ENCODE peak calls at places on chromosome 14, in eight cellular contexts. Q is HCT116, M is GM23338, S is endothelial cell of umbilical vein, V is HepG2, J is H1, A is K562, O is GM12878. E is an unnamed sample.
A peak's percentile ranks its signal among the peaks of the same experiment; 100 is the strongest.

GRCh38 chr14:76125506-76125905 is 26.2 kb upstream of the GPATCH2L start:
- DNase-seq in O (no peak), M (no peak), Q (no peak), J (no peak), A (no peak), S (no peak), V (no peak), E (no peak)

GRCh38 chr14:97796511-97796910 is 999.3 kb downstream of the VRK1 start:
- DNase-seq in Q (no peak), V (no peak), S (no peak), J (no peak), M (no peak), O (no peak), A (no peak), E (no peak)

GRCh38 chr14:54653764-54654469 is 87.0 kb downstream of the SAMD4A start:
- DNase-seq in J (no peak), A (no peak), Q (no peak), S (peak; percentile 99), M (no peak), O (no peak), V (peak; percentile 85), E (no peak)

GRCh38 chr14:88848571-88848970 is 24.1 kb downstream of the TTC8 start:
- DNase-seq in J (no peak), Q (no peak), V (no peak), O (no peak), A (no peak), S (no peak), M (no peak), E (no peak)

GRCh38 chr14:37992489-37992888 is 215.2 kb upstream of the SSTR1 start:
- DNase-seq in A (no peak), J (no peak), Q (no peak), V (no peak), O (no peak), M (peak; percentile 21), S (no peak), E (no peak)

GRCh38 chr14:96772929-96773328 is 24.3 kb upstream of the VRK1 start:
- DNase-seq in V (no peak), M (no peak), O (no peak), A (no peak), J (no peak), S (no peak), Q (no peak), E (no peak)

GRCh38 chr14:80523518-80524117 is 312.3 kb upstream of the DIO2 start:
- DNase-seq in M (no peak), S (peak; percentile 47), J (no peak), V (no peak), O (no peak), A (no peak), Q (no peak), E (no peak)

GRCh38 chr14:103284574-103285467 is 49.2 kb upstream of the EIF5 start:
- DNase-seq in A (peak; percentile 37), M (peak; percentile 54), V (peak; percentile 32), Q (no peak), J (no peak), S (no peak), O (no peak), E (no peak)

GRCh38 chr14:64812412-64812811 is 67.3 kb downstream of the SPTB start:
- DNase-seq in O (no peak), V (no peak), A (no peak), S (no peak), J (peak; percentile 71), M (peak; percentile 90), Q (peak; percentile 47), E (no peak)

DNA sequence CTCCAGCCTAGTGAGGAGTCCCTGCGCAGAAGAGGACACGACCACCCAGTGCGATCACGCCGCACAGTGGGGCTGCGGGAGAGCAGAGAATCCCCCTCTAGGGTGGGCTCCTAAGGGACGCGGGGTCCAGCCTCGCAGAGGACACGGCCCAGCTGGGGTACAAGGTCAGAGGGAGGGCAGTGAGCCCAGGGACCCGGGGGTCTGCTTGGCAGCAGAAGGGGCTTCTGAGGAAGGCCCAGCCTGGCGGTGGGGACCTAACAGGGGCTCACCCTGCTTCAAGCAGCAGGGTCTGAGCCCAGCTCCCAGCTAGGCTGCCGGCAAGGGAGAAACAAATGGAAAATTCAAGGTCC is 326.7 kb upstream of the DIO3 start:
- DNase-seq in M (no peak), Q (no peak), A (no peak), J (no peak), S (no peak), O (no peak), V (no peak), E (no peak)
- TF ChIP-seq EZH2 in M (no peak), Q (no peak), A (no peak), J (no peak), S (no peak), O (no peak), V (no peak), E (no peak)

GRCh38 chr14:50013934-50014333 is 102.4 kb downstream of the VCPKMT start:
- DNase-seq in M (no peak), S (no peak), J (no peak), Q (no peak), A (no peak), O (no peak), V (no peak), E (no peak)
- H3K4me3 ChIP-seq in M (no peak overlapping the region), S (no peak overlapping the region), J (no peak overlapping the region), Q (no peak overlapping the region), A (no peak overlapping the region), O (no peak overlapping the region), V (no peak overlapping the region), E (no peak overlapping the region)

GRCh38 chr14:93017898-93018297 is 94.9 kb downstream of the CHGA start:
- DNase-seq in M (no peak), O (no peak), V (no peak), Q (no peak), J (no peak), S (no peak), A (no peak), E (no peak)
- TF ChIP-seq POLR2AphosphoS5 in M (no peak), O (no peak), V (no peak), Q (no peak), J (no peak), S (no peak), A (no peak), E (no peak)

GRCh38 chr14:92323916-92324818 is 1.2 kb downstream of the SLC24A4 start:
- DNase-seq in M (peak; percentile 50), V (no peak), S (no peak), Q (no peak), O (no peak), A (no peak), J (peak; percentile 69), E (no peak)
- TF ChIP-seq EZH2 in M (peak; percentile 82), V (no peak), S (no peak), Q (no peak), O (no peak), A (no peak), J (peak; percentile 80), E (no peak)

GRCh38 chr14:35535794-35536112 is 1.8 kb downstream of the INSM2 start:
- DNase-seq in M (no peak), V (no peak), Q (no peak), S (no peak), A (no peak), O (no peak), J (no peak), E (no peak)
- H3K4me3 ChIP-seq in M (peak overlapping the region; percentile 80), V (no peak overlapping the region), Q (no peak overlapping the region), S (no peak overlapping the region), A (no peak overlapping the region), O (no peak overlapping the region), J (peak overlapping the region; percentile 65), E (no peak overlapping the region)

GRCh38 chr14:93713726-93714405 is 74.4 kb downstream of the PRIMA1 start:
- DNase-seq in A (no peak), Q (no peak), S (no peak), V (no peak), M (no peak), J (peak; percentile 41), O (no peak), E (no peak)
- TF ChIP-seq POLR2AphosphoS5 in A (no peak), Q (no peak), S (no peak), V (no peak), M (no peak), J (no peak), O (no peak), E (no peak)

DNA sequence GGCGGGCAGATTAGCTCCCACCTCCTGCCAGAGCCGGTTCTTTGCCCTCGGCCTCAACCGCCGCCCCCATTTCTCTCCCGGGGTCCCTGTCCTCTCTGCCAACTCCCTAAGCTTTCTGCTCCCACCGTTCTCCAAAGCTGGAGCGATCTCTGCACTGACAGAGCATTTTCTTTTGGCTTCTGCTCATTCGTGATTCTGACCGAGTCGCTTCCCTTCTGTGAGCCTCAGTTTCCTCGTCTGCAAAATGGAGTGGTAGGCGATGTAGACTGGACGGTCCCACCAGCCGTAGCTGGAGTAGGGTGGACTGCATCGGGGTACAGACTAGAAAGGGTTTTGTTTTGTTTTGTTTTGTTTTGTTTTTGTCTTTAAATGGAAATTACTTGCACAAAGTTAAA is 2.4 kb downstream of the VSX2 start:
- DNase-seq in S (no peak), O (no peak), J (no peak), V (no peak), A (no peak), M (no peak), Q (no peak), E (no peak)
- TF ChIP-seq EZH2 in S (peak; percentile 93), O (peak; percentile 73), J (peak; percentile 11), V (no peak), A (no peak), M (peak; percentile 97), Q (no peak), E (peak; percentile 35)

GRCh38 chr14:24052656-24053547 is 1.1 kb downstream of the CARMIL3 start:
- DNase-seq in Q (no peak), A (peak; percentile 15), M (no peak), O (no peak), V (no peak), S (no peak), J (no peak), E (no peak)
- H3K4me3 ChIP-seq in Q (peak overlapping the region; percentile 73), A (no peak overlapping the region), M (peak overlapping the region; percentile 92), O (peak overlapping the region; percentile 74), V (peak overlapping the region; percentile 61), S (no peak overlapping the region), J (no peak overlapping the region), E (peak overlapping the region; percentile 84)

E was measured in SK-N-MC.